ENCODE peak calls at places on chromosomes 7 and 10, in six cellular contexts. T, U, C, V, L and P are unnamed samples.

GRCh38 chr10:26391701-26392695 is 46.1 kb upstream of the APBB1IP start:
- DNase-seq in T (peak), U (peak), C (no peak), V (no peak), L (peak), P (peak)

GRCh38 chr7:12623885-12624498 is 53.5 kb downstream of the SCIN start:
- DNase-seq in T (peak), U (peak), C (no peak), V (no peak), L (no peak), P (no peak)

GRCh38 chr7:33627741-33628140 is 277.6 kb upstream of the BMPER start:
- DNase-seq in T (no peak), U (no peak), C (no peak), V (no peak), L (no peak), P (no peak)

GRCh38 chr7:77657427-77658331 is 38.6 kb upstream of the RSBN1L start:
- DNase-seq in T (peak), U (peak), C (no peak), V (no peak), L (no peak), P (peak)

GRCh38 chr7:73822319-73823173 is 8.2 kb upstream of the CLDN4 start:
- DNase-seq in T (no peak), U (no peak), C (no peak), V (no peak), L (no peak), P (peak)

GRCh38 chr10:101888251-101888949 is 44.8 kb upstream of the KCNIP2 start:
- DNase-seq in T (no peak), U (peak), C (no peak), V (no peak), L (no peak), P (no peak)

GRCh38 chr10:23412223-23412622 is 26.7 kb upstream of the OTUD1 start:
- DNase-seq in T (no peak), U (peak), C (no peak), V (no peak), L (no peak), P (no peak)

GRCh38 chr7:30572212-30572839 is 22.4 kb upstream of the GARS1 start:
- DNase-seq in T (no peak), U (no peak), C (no peak), V (no peak), L (no peak), P (no peak)

GRCh38 chr7:1802899-1803298 is 132.8 kb downstream of the ELFN1 start:
- DNase-seq in T (no peak), U (no peak), C (no peak), V (no peak), L (no peak), P (no peak)

GRCh38 chr7:91812388-91812787 is 68.1 kb downstream of the MTERF1 start:
- DNase-seq in T (no peak), U (no peak), C (no peak), V (no peak), L (no peak), P (no peak)

GRCh38 chr10:118966131-118967125 is 63.1 kb upstream of the NANOS1 start:
- DNase-seq in T (no peak), U (no peak), C (no peak), V (no peak), L (peak), P (no peak)

GRCh38 chr7:74083928-74084721 is 521 bp downstream of the LIMK1 start:
- DNase-seq in T (no peak), U (no peak), C (no peak), V (no peak), L (peak), P (peak)

GRCh38 chr10:118237930-118238329 is 104.2 kb downstream of the FAM204A start:
- DNase-seq in T (no peak), U (no peak), C (no peak), V (no peak), L (no peak), P (no peak)

GRCh38 chr7:69757528-69757927 is 159.3 kb downstream of the AUTS2 start:
- DNase-seq in T (no peak), U (no peak), C (no peak), V (no peak), L (no peak), P (no peak)

GRCh38 chr10:77251297-77252013 is 386.2 kb downstream of the KCNMA1 start:
- DNase-seq in T (no peak), U (no peak), C (no peak), V (no peak), L (peak), P (no peak)

GRCh38 chr7:138247568-138248328 is 171.5 kb downstream of the AKR1D1 start:
- DNase-seq in T (no peak), U (no peak), C (no peak), V (no peak), L (peak), P (no peak)

GRCh38 chr10:29304259-29305030 is 15.6 kb downstream of the LYZL1 start:
- DNase-seq in T (peak), U (peak), C (peak), V (no peak), L (peak), P (peak)

GRCh38 chr10:29068302-29068701 is 220.6 kb upstream of the LYZL1 start:
- DNase-seq in T (no peak), U (no peak), C (no peak), V (no peak), L (no peak), P (no peak)

GRCh38 chr7:133735222-133735621 is 391.9 kb upstream of the LRGUK start:
- DNase-seq in T (no peak), U (no peak), C (no peak), V (no peak), L (no peak), P (no peak)

GRCh38 chr10:50501478-50501877 is 122.3 kb downstream of the SGMS1 start:
- DNase-seq in T (no peak), U (no peak), C (no peak), V (no peak), L (no peak), P (no peak)

GRCh38 chr7:133135451-133135850 is 53.6 kb upstream of the CHCHD3 start:
- DNase-seq in T (no peak), U (no peak), C (no peak), V (no peak), L (no peak), P (no peak)

GRCh38 chr10:3293536-3294431 is 121.2 kb upstream of the PITRM1 start:
- DNase-seq in T (no peak), U (no peak), C (no peak), V (no peak), L (no peak), P (no peak)

GRCh38 chr7:65798111-65799075 is 74.5 kb upstream of the VKORC1L1 start:
- DNase-seq in T (peak), U (no peak), C (no peak), V (no peak), L (no peak), P (peak)

GRCh38 chr10:112950714-112951348 is 784 bp downstream of the TCF7L2 start:
- DNase-seq in T (peak), U (no peak), C (no peak), V (peak), L (no peak), P (peak)

GRCh38 chr10:79400567-79401004 is 44.8 kb downstream of the ZCCHC24 start:
- DNase-seq in T (peak), U (peak), C (no peak), V (peak), L (peak), P (peak)

GRCh38 chr10:91415816-91416215 is 5.7 kb downstream of the HECTD2 start:
- DNase-seq in T (no peak), U (no peak), C (no peak), V (no peak), L (no peak), P (no peak)